ENCODE peak calls at places on chromosomes 1 and 21, in seven cellular contexts. One of them, this sample, is unnamed.

GRCh38 chr1:19892628-19893168 is 10.5 kb downstream of the OTUD3 start:
- DNase-seq in SJSA1: no peak
- DNase-seq in aorta: no peak
- DNase-seq in esophagus squamous epithelium: no peak
- DNase-seq in pancreas: no peak
- DNase-seq in psoas muscle: no peak
- DNase-seq in CD4-positive, CD25-positive, alpha-beta regulatory T cell: no peak
- DNase-seq in this sample: peak

GRCh38 chr1:231943084-231943483 is 316.5 kb downstream of the DISC1 start:
- DNase-seq in SJSA1: no peak
- DNase-seq in aorta: no peak
- DNase-seq in esophagus squamous epithelium: no peak
- DNase-seq in pancreas: no peak
- DNase-seq in psoas muscle: no peak
- DNase-seq in CD4-positive, CD25-positive, alpha-beta regulatory T cell: no peak
- DNase-seq in this sample: no peak

GRCh38 chr21:14741237-14741636 is 195.1 kb upstream of the SAMSN1 start:
- DNase-seq in SJSA1: no peak
- DNase-seq in aorta: no peak
- DNase-seq in esophagus squamous epithelium: no peak
- DNase-seq in pancreas: peak
- DNase-seq in psoas muscle: no peak
- DNase-seq in CD4-positive, CD25-positive, alpha-beta regulatory T cell: no peak
- DNase-seq in this sample: no peak

GRCh38 chr1:228810385-228810784 is 75.1 kb downstream of the RHOU start:
- DNase-seq in SJSA1: no peak
- DNase-seq in aorta: no peak
- DNase-seq in esophagus squamous epithelium: no peak
- DNase-seq in pancreas: no peak
- DNase-seq in psoas muscle: no peak
- DNase-seq in CD4-positive, CD25-positive, alpha-beta regulatory T cell: no peak
- DNase-seq in this sample: no peak

GRCh38 chr1:13642306-13643004 is 57.5 kb upstream of the PRDM2 start:
- DNase-seq in SJSA1: no peak
- DNase-seq in aorta: no peak
- DNase-seq in esophagus squamous epithelium: no peak
- DNase-seq in pancreas: no peak
- DNase-seq in psoas muscle: no peak
- DNase-seq in CD4-positive, CD25-positive, alpha-beta regulatory T cell: no peak
- DNase-seq in this sample: no peak

GRCh38 chr1:91929246-91929645 is 20.0 kb upstream of the BRDT start:
- DNase-seq in SJSA1: no peak
- DNase-seq in aorta: no peak
- DNase-seq in esophagus squamous epithelium: no peak
- DNase-seq in pancreas: no peak
- DNase-seq in psoas muscle: no peak
- DNase-seq in CD4-positive, CD25-positive, alpha-beta regulatory T cell: no peak
- DNase-seq in this sample: peak

GRCh38 chr1:101003012-101003650 is 22.5 kb downstream of the DPH5 start:
- DNase-seq in SJSA1: no peak
- DNase-seq in aorta: no peak
- DNase-seq in esophagus squamous epithelium: no peak
- DNase-seq in pancreas: no peak
- DNase-seq in psoas muscle: no peak
- DNase-seq in CD4-positive, CD25-positive, alpha-beta regulatory T cell: no peak
- DNase-seq in this sample: peak

GRCh38 chr1:206117151-206117948 is at the start of gene AVPR1B:
- DNase-seq in SJSA1: no peak
- DNase-seq in aorta: peak
- DNase-seq in esophagus squamous epithelium: no peak
- DNase-seq in pancreas: peak
- DNase-seq in psoas muscle: peak
- DNase-seq in CD4-positive, CD25-positive, alpha-beta regulatory T cell: no peak
- DNase-seq in this sample: peak

GRCh38 chr1:54791880-54792522 is 9.1 kb downstream of the TTC22 start:
- DNase-seq in SJSA1: no peak
- DNase-seq in aorta: no peak
- DNase-seq in esophagus squamous epithelium: no peak
- DNase-seq in pancreas: peak
- DNase-seq in psoas muscle: no peak
- DNase-seq in CD4-positive, CD25-positive, alpha-beta regulatory T cell: peak
- DNase-seq in this sample: peak

GRCh38 chr1:53550201-53550741 is 91.1 kb downstream of the DMRTB1 start:
- DNase-seq in SJSA1: no peak
- DNase-seq in aorta: peak
- DNase-seq in esophagus squamous epithelium: no peak
- DNase-seq in pancreas: peak
- DNase-seq in psoas muscle: no peak
- DNase-seq in CD4-positive, CD25-positive, alpha-beta regulatory T cell: no peak
- DNase-seq in this sample: no peak

GRCh38 chr1:90568436-90568835 is 148.7 kb downstream of the BARHL2 start:
- DNase-seq in SJSA1: no peak
- DNase-seq in aorta: no peak
- DNase-seq in esophagus squamous epithelium: no peak
- DNase-seq in pancreas: no peak
- DNase-seq in psoas muscle: no peak
- DNase-seq in CD4-positive, CD25-positive, alpha-beta regulatory T cell: no peak
- DNase-seq in this sample: no peak

GRCh38 chr1:966135-966602 is at the start of gene PLEKHN1:
- DNase-seq in SJSA1: no peak
- DNase-seq in aorta: no peak
- DNase-seq in esophagus squamous epithelium: no peak
- DNase-seq in pancreas: no peak
- DNase-seq in psoas muscle: peak
- DNase-seq in CD4-positive, CD25-positive, alpha-beta regulatory T cell: no peak
- DNase-seq in this sample: peak

GRCh38 chr1:35179864-35180263 is 13.1 kb downstream of the SFPQ start:
- DNase-seq in SJSA1: no peak
- DNase-seq in aorta: no peak
- DNase-seq in esophagus squamous epithelium: no peak
- DNase-seq in pancreas: no peak
- DNase-seq in psoas muscle: no peak
- DNase-seq in CD4-positive, CD25-positive, alpha-beta regulatory T cell: no peak
- DNase-seq in this sample: no peak

GRCh38 chr1:93556291-93556690 is 108.4 kb downstream of the FNBP1L start:
- DNase-seq in SJSA1: no peak
- DNase-seq in aorta: no peak
- DNase-seq in esophagus squamous epithelium: no peak
- DNase-seq in pancreas: peak
- DNase-seq in psoas muscle: no peak
- DNase-seq in CD4-positive, CD25-positive, alpha-beta regulatory T cell: no peak
- DNase-seq in this sample: no peak

GRCh38 chr1:170539154-170539553 is 7.2 kb downstream of the GORAB start:
- DNase-seq in SJSA1: no peak
- DNase-seq in aorta: no peak
- DNase-seq in esophagus squamous epithelium: no peak
- DNase-seq in pancreas: no peak
- DNase-seq in psoas muscle: no peak
- DNase-seq in CD4-positive, CD25-positive, alpha-beta regulatory T cell: no peak
- DNase-seq in this sample: no peak

GRCh38 chr1:36133484-36133883 is 8.5 kb upstream of the COL8A2 start:
- DNase-seq in SJSA1: peak
- DNase-seq in aorta: peak
- DNase-seq in esophagus squamous epithelium: no peak
- DNase-seq in pancreas: peak
- DNase-seq in psoas muscle: no peak
- DNase-seq in CD4-positive, CD25-positive, alpha-beta regulatory T cell: no peak
- DNase-seq in this sample: peak

GRCh38 chr1:27341525-27342252 is at the start of gene SYTL1:
- DNase-seq in SJSA1: no peak
- DNase-seq in aorta: no peak
- DNase-seq in esophagus squamous epithelium: no peak
- DNase-seq in pancreas: peak
- DNase-seq in psoas muscle: no peak
- DNase-seq in CD4-positive, CD25-positive, alpha-beta regulatory T cell: peak
- DNase-seq in this sample: no peak

DNA sequence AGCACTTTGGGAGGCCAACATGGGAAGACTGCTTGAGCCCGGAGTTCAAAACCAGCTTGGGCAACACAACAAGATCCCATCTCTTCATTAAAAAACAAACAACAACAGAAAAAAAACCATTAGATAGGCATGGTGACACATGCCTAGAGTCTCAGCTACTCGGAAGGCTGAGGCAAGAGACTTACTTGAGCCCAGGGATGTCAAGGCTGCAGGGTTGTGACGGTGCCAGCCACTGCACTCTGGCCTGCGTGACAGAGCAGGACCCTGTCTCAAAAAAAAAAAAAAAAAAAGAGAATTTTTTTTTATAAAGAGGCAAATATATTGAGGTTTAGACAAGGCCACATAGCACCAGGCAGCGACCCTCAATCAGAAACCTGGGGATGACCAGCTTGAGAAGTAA is 62.7 kb downstream of the HSF2BP start:
- DNase-seq in SJSA1: no peak
- DNase-seq in aorta: no peak
- DNase-seq in esophagus squamous epithelium: no peak
- DNase-seq in pancreas: no peak
- DNase-seq in psoas muscle: no peak
- DNase-seq in CD4-positive, CD25-positive, alpha-beta regulatory T cell: no peak
- DNase-seq in this sample: no peak
- H3K27ac ChIP-seq in SJSA1: no peak
- H3K27ac ChIP-seq in aorta: no peak
- H3K27ac ChIP-seq in esophagus squamous epithelium: no peak
- H3K27ac ChIP-seq in pancreas: no peak
- H3K27ac ChIP-seq in psoas muscle: no peak
- H3K27ac ChIP-seq in CD4-positive, CD25-positive, alpha-beta regulatory T cell: no peak
- H3K27ac ChIP-seq in this sample: no peak

GRCh38 chr1:108585343-108585742 is 25.4 kb downstream of the EEIG2 start:
- DNase-seq in SJSA1: no peak
- DNase-seq in aorta: no peak
- DNase-seq in esophagus squamous epithelium: no peak
- DNase-seq in pancreas: no peak
- DNase-seq in psoas muscle: no peak
- DNase-seq in CD4-positive, CD25-positive, alpha-beta regulatory T cell: no peak
- DNase-seq in this sample: peak
- H3K27ac ChIP-seq in SJSA1: no peak
- H3K27ac ChIP-seq in aorta: no peak
- H3K27ac ChIP-seq in esophagus squamous epithelium: no peak
- H3K27ac ChIP-seq in pancreas: no peak
- H3K27ac ChIP-seq in psoas muscle: no peak
- H3K27ac ChIP-seq in CD4-positive, CD25-positive, alpha-beta regulatory T cell: peak
- H3K27ac ChIP-seq in this sample: peak

DNA sequence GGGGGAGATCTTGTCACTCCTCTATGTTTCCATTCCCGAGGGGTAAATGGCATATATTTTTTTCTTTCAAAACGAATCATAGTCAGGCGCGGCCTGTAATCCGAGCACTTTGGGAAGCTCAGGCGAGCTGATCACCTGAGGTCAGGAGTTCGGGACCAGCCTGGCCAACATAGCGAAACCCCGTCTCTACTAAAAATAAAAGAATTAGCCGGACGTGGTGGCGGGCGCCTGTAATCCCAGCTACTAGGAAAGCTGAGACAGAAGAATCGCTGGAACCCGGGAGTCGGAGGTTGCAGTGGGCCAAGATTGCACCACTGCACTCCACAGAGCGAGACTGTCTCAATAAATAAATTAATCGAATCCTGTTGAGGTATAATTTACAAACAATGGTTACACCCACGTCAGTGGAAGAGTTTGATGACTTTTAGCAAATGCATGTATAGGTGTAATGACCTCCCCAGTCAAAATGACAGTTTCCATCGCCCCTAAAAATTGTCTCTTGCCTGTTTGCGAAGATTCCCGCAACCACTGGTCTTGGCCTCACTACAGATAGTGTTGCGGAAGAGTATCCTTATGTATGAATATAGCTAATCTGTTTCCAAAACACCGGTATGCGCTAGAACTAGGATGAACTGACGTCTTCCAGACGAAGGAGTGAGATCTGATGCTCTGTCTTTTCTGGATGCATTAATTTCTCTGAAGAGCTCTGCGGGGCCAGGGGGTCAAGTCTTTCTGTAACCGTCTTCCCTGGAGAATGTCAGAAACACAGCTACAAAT is 902 bp upstream of the HEATR1 start:
- DNase-seq in SJSA1: no peak
- DNase-seq in aorta: no peak
- DNase-seq in esophagus squamous epithelium: no peak
- DNase-seq in pancreas: no peak
- DNase-seq in psoas muscle: no peak
- DNase-seq in CD4-positive, CD25-positive, alpha-beta regulatory T cell: no peak
- DNase-seq in this sample: no peak
- H3K27ac ChIP-seq in SJSA1: peak
- H3K27ac ChIP-seq in aorta: no peak
- H3K27ac ChIP-seq in esophagus squamous epithelium: peak
- H3K27ac ChIP-seq in pancreas: peak
- H3K27ac ChIP-seq in psoas muscle: peak
- H3K27ac ChIP-seq in CD4-positive, CD25-positive, alpha-beta regulatory T cell: peak
- H3K27ac ChIP-seq in this sample: peak

DNA sequence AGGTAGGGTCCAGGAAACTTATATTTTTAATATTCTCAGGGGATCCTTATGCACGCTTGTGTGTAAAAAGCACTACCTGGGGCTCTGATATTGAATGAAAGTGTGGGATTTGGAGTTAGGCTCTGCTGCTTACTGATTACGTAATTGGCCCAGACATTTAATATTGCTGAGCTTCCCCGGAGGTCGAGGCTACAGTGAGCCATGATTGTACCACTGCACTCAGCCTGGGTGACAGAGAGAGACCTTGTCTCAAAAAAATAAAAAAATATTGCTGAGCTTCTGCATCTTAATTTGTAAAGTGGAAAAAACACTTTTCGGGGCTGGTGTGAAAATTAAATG is 62.2 kb upstream of the KIF26B start:
- DNase-seq in SJSA1: no peak
- DNase-seq in aorta: no peak
- DNase-seq in esophagus squamous epithelium: no peak
- DNase-seq in pancreas: no peak
- DNase-seq in psoas muscle: no peak
- DNase-seq in CD4-positive, CD25-positive, alpha-beta regulatory T cell: no peak
- DNase-seq in this sample: peak
- H3K27ac ChIP-seq in SJSA1: peak
- H3K27ac ChIP-seq in aorta: no peak
- H3K27ac ChIP-seq in esophagus squamous epithelium: peak
- H3K27ac ChIP-seq in pancreas: no peak
- H3K27ac ChIP-seq in psoas muscle: no peak
- H3K27ac ChIP-seq in CD4-positive, CD25-positive, alpha-beta regulatory T cell: no peak
- H3K27ac ChIP-seq in this sample: peak

GRCh38 chr21:45127937-45128336 is 53.6 kb downstream of the ADARB1 start:
- DNase-seq in SJSA1: no peak
- DNase-seq in aorta: no peak
- DNase-seq in esophagus squamous epithelium: no peak
- DNase-seq in pancreas: no peak
- DNase-seq in psoas muscle: no peak
- DNase-seq in CD4-positive, CD25-positive, alpha-beta regulatory T cell: no peak
- DNase-seq in this sample: no peak
- H3K27ac ChIP-seq in SJSA1: no peak
- H3K27ac ChIP-seq in aorta: no peak
- H3K27ac ChIP-seq in esophagus squamous epithelium: no peak
- H3K27ac ChIP-seq in pancreas: no peak
- H3K27ac ChIP-seq in psoas muscle: no peak
- H3K27ac ChIP-seq in CD4-positive, CD25-positive, alpha-beta regulatory T cell: no peak
- H3K27ac ChIP-seq in this sample: no peak